ENCODE peak calls at places on chromosomes 7 and 10, in six cellular contexts. U is AG04450, P is MM.1S, E is GM23338, G is A673, H is heart right ventricle. F is an unnamed sample.

GRCh38 chr7:118496138-118496644 is 271.7 kb downstream of the ANKRD7 start:
- DNase-seq in U (no peak), P (no peak), E (no peak), G (no peak), H (no peak), F (no peak)

GRCh38 chr10:47453435-47454293 is 30.3 kb downstream of the ANXA8 start:
- DNase-seq in U (no peak), P (no peak), E (no peak), G (no peak), H (no peak), F (no peak)

GRCh38 chr7:112495820-112496462 is 15.2 kb downstream of the LSMEM1 start:
- DNase-seq in U (no peak), P (peak; percentile 63), E (peak; percentile 85), G (peak; percentile 88), H (no peak), F (peak; percentile 83)

GRCh38 chr7:142485617-142486226 is 227.9 kb upstream of the PRSS58 start:
- DNase-seq in U (no peak), P (peak; percentile 56), E (peak; percentile 58), G (no peak), H (no peak), F (no peak)

GRCh38 chr7:45000096-45001032 is at the start of gene CCM2:
- DNase-seq in U (no peak), P (peak; percentile 35), E (peak; percentile 64), G (no peak), H (peak; percentile 77), F (peak; percentile 39)

GRCh38 chr10:21953585-21954057 is 49.9 kb downstream of the DNAJC1 start:
- DNase-seq in U (no peak), P (peak; percentile 55), E (peak; percentile 70), G (peak; percentile 77), H (no peak), F (peak; percentile 81)

GRCh38 chr7:102291916-102292267 is 5.2 kb downstream of the SH2B2 start:
- DNase-seq in U (no peak), P (no peak), E (no peak), G (no peak), H (no peak), F (no peak)

GRCh38 chr10:75403144-75404022 is 1.8 kb upstream of the ZNF503 start:
- DNase-seq in U (no peak), P (no peak), E (peak; percentile 78), G (no peak), H (peak; percentile 41), F (no peak)

GRCh38 chr7:142535123-142535779 is 214.0 kb upstream of the PRSS1 start:
- DNase-seq in U (peak; percentile 69), P (peak; percentile 91), E (peak; percentile 94), G (peak; percentile 80), H (peak; percentile 31), F (peak; percentile 85)

GRCh38 chr10:125964558-125964957 is 68.2 kb downstream of the FANK1 start:
- DNase-seq in U (no peak), P (no peak), E (no peak), G (no peak), H (no peak), F (no peak)

GRCh38 chr7:94400643-94401042 is 5.9 kb downstream of the COL1A2 start:
- DNase-seq in U (no peak), P (no peak), E (no peak), G (peak; percentile 52), H (no peak), F (peak; percentile 63)

GRCh38 chr10:109770000-109770399 is 153.3 kb downstream of the XPNPEP1 start:
- DNase-seq in U (no peak), P (no peak), E (no peak), G (no peak), H (no peak), F (no peak)

GRCh38 chr7:71548746-71549145 is 416.8 kb downstream of the GALNT17 start:
- DNase-seq in U (no peak), P (no peak), E (no peak), G (no peak), H (no peak), F (no peak)

GRCh38 chr7:42460148-42460547 is 223.1 kb upstream of the GLI3 start:
- DNase-seq in U (no peak), P (no peak), E (no peak), G (no peak), H (no peak), F (no peak)

GRCh38 chr7:47627580-47628283 is 45.8 kb upstream of the TNS3 start:
- DNase-seq in U (no peak), P (peak; percentile 79), E (no peak), G (no peak), H (no peak), F (no peak)

GRCh38 chr7:33698692-33699128 is 206.6 kb upstream of the BMPER start:
- DNase-seq in U (no peak), P (no peak), E (no peak), G (no peak), H (no peak), F (no peak)

GRCh38 chr10:126956712-126957108 is 51.5 kb downstream of the DOCK1 start:
- DNase-seq in U (no peak), P (no peak), E (no peak), G (no peak), H (no peak), F (no peak)

GRCh38 chr7:55533050-55533728 is 39.1 kb downstream of the VOPP1 start:
- DNase-seq in U (no peak), P (peak; percentile 97), E (no peak), G (no peak), H (no peak), F (no peak)

GRCh38 chr10:72056113-72056512 is 32.2 kb downstream of the SPOCK2 start:
- DNase-seq in U (no peak), P (no peak), E (no peak), G (no peak), H (no peak), F (no peak)

GRCh38 chr10:100518761-100519241 is 860 bp downstream of the SEC31B start:
- DNase-seq in U (no peak), P (peak; percentile 52), E (peak; percentile 87), G (peak; percentile 81), H (no peak), F (peak; percentile 70)
- TF ChIP-seq CTCF in U (peak; percentile 69), P (peak; percentile 78), E (peak; percentile 85), G (peak; percentile 85), H (peak; percentile 66), F (peak; percentile 68)

DNA sequence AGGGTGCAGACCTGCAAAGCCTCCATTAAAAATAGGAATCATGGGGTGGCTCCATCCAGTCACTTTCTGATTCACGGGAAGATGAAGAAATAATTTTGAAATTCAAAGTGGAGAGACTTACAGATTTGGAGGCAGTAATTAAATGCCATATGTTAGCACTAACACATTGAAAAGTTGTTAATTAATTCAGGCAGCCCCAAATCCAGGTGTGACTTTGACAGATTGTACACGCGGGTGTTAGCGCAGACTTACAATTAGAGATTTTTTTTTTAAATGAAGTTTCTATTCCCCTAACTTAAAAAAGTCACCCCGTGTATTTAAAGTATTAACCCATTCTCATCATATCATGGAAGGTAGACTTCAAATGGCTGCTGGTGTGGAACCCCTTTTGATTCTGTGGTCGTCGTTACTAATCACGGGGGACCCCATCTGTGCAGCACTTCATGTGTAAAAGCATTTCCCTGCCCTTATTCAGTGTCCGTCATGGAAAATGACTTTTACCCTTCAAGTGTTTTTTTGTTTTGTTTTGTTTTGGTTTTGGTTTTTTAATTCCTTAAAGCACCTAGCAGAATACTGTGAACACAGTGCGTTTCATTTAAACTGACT is 235.8 kb downstream of the CELF2 start:
- DNase-seq in U (no peak), P (no peak), E (no peak), G (no peak), H (no peak), F (no peak)
- H3K4me3 ChIP-seq in U (no peak overlapping the region), P (no peak overlapping the region), E (no peak overlapping the region), G (no peak overlapping the region), H (no peak overlapping the region), F (no peak overlapping the region)

DNA sequence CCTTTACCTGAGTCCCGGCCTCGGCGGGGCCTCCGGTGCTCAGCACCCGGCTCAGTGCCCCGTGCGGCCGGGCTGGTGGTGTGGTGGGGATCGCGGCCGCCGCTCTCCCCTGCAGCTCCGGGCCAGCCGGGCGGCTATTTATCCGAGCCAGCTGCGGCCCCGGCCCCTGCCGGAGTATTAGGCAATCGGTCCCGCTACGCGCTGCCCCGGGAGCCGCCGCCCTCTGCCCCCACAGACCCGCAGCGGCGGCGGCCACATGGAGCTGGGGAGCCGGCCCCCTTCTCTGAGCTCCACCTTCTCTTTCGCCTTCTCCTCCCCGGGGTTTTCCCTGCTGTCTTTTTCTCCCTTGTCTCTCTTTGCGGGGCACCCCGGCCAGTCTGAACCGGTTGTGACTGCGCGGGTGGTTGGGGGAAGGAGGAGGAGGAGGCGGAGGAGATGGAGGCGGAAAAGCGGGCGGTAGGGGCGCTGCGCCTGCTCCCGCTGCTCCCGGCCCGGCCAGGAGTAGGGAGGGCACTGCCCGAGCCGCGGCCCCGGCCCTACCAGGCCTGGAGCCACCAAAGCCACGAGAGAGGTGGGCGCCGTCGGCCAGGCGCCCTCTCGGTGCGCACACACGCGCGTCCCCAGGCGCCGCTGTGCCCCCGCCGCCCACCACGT is at the start of gene SLC16A9:
- DNase-seq in U (no peak), P (peak; percentile 77), E (peak; percentile 89), G (peak; percentile 74), H (peak; percentile 57), F (peak; percentile 53)
- TF ChIP-seq CTCF in U (peak; percentile 43), P (peak; percentile 37), E (peak; percentile 43), G (peak; percentile 46), H (peak; percentile 39), F (peak; percentile 23)

DNA sequence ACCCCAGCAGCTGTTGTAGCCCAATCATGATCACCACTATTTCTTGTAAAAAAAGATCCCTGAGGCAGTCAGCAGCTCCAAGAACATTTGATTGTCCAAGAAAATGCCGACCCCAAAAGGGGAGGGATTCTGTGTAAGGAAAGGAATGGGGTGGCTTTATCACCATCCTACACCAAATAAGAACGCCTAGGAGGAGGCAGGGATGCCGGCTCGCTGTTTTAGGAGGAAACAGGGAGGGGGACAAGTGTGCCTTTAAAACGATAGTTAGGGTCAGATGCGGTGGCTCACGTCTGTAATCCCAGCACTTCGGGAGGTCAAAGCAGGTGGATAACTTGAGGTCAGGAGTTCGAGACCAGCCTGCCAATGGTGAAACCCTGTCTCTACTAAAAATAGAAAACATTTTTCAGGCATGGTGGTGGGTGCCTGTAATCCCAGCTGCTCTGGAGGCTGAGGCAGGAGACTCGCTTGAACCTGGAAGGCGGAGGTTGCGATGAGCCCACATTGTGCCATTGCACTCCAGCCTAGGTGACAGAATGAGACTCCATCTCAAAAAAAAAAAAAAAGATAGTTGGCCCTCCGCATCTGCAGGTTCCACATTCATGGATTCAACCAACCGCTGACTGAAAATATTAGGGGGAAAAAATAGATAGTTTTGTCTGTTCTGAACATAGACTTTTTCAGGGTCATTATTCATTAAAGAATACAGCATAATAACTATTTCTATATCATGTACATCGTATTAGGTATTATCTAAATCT is 63.6 kb downstream of the PDIA4 start:
- DNase-seq in U (no peak), P (no peak), E (no peak), G (no peak), H (no peak), F (no peak)
- H3K4me3 ChIP-seq in U (peak overlapping the region; percentile 37), P (no peak overlapping the region), E (peak overlapping the region; percentile 16), G (no peak overlapping the region), H (peak overlapping the region; percentile 69), F (no peak overlapping the region)

GRCh38 chr10:97332586-97333350 is 1.8 kb downstream of the FRAT2 start:
- DNase-seq in U (peak; percentile 47), P (no peak), E (peak; percentile 59), G (peak; percentile 62), H (no peak), F (peak; percentile 85)
- TF ChIP-seq CTCF in U (peak; percentile 62), P (no peak), E (peak; percentile 53), G (no peak), H (no peak), F (peak; percentile 42)

F was measured in cardiac fibroblast.